ENCODE peak calls at places on chromosome 10, in eight cellular contexts. V is pancreas, K is fibroblast of lung, X is HCT116, B is neural progenitor cell, R is Karpas-422, P is lower lobe of right lung, I is sigmoid colon. G is an unnamed sample.

GRCh38 chr10:43671659-43672555 is 23.2 kb upstream of the ZNF32 start:
- DNase-seq in X (peak; percentile 47), P (no peak), R (peak; percentile 86), B (peak; percentile 87), K (peak; percentile 63), V (peak; percentile 74), I (peak; percentile 77), G (peak; percentile 87)

GRCh38 chr10:77692782-77693181 is 55.2 kb upstream of the KCNMA1 start:
- DNase-seq in X (no peak), R (no peak), I (no peak), B (no peak), V (peak; percentile 38), P (no peak), K (peak; percentile 88), G (no peak)

GRCh38 chr10:45375716-45376231 is 1.8 kb downstream of the ALOX5 start:
- DNase-seq in K (no peak), V (no peak), R (peak; percentile 92), P (no peak), X (no peak), I (no peak), B (no peak), G (no peak)

GRCh38 chr10:31353574-31353973 is 34.6 kb downstream of the ZEB1 start:
- DNase-seq in V (no peak), B (no peak), I (no peak), X (peak; percentile 82), R (no peak), K (peak; percentile 88), P (no peak), G (no peak)

GRCh38 chr10:79103585-79103984 is 34.8 kb downstream of the ZMIZ1 start:
- DNase-seq in V (no peak), K (no peak), X (no peak), R (no peak), B (no peak), P (no peak), I (no peak), G (no peak)

GRCh38 chr10:118531105-118531851 is 64.2 kb downstream of the PRLHR start:
- DNase-seq in V (no peak), I (no peak), P (peak; percentile 67), K (no peak), B (no peak), R (no peak), X (no peak), G (no peak)

GRCh38 chr10:14601872-14602725 is 172.6 kb downstream of the FAM107B start:
- DNase-seq in X (peak; percentile 52), R (peak; percentile 78), P (peak; percentile 64), B (no peak), I (no peak), K (peak; percentile 86), V (peak; percentile 65), G (no peak)

GRCh38 chr10:131676971-131677421 is 223.8 kb upstream of the PPP2R2D start:
- DNase-seq in V (no peak), P (no peak), X (no peak), B (peak; percentile 94), R (no peak), K (no peak), I (no peak), G (peak; percentile 93)

GRCh38 chr10:10223129-10223528 is 794.5 kb upstream of the CELF2 start:
- DNase-seq in X (no peak), R (no peak), K (no peak), P (no peak), V (no peak), B (no peak), I (no peak), G (no peak)

GRCh38 chr10:42488416-42488815 is 150.0 kb downstream of the ZNF33B start:
- DNase-seq in B (no peak), V (no peak), I (no peak), K (no peak), R (no peak), P (no peak), X (no peak), G (no peak)

GRCh38 chr10:63547628-63548356 is 26.6 kb downstream of the REEP3 start:
- DNase-seq in R (no peak), I (no peak), V (no peak), K (peak; percentile 67), B (no peak), P (no peak), X (no peak), G (no peak)

GRCh38 chr10:30216811-30217210 is 132.3 kb downstream of the MTPAP start:
- DNase-seq in I (no peak), K (no peak), X (no peak), B (no peak), P (no peak), R (no peak), V (no peak), G (no peak)

GRCh38 chr10:101818119-101818957 is at the start of gene OGA:
- DNase-seq in B (peak; percentile 100), K (peak; percentile 100), I (peak; percentile 100), V (peak; percentile 97), P (peak; percentile 99), X (peak; percentile 100), R (peak; percentile 96), G (peak; percentile 97)
- H3K4me3 ChIP-seq in B (peak within 1 kb of the TSS; percentile 94), K (peak within 1 kb of the TSS; percentile 98), I (peak within 1 kb of the TSS; percentile 96), V (peak within 1 kb of the TSS; percentile 98), P (peak within 1 kb of the TSS; percentile 100), X (peak within 1 kb of the TSS; percentile 96), R (peak within 1 kb of the TSS; percentile 78), G (peak within 1 kb of the TSS; percentile 100)

DNA sequence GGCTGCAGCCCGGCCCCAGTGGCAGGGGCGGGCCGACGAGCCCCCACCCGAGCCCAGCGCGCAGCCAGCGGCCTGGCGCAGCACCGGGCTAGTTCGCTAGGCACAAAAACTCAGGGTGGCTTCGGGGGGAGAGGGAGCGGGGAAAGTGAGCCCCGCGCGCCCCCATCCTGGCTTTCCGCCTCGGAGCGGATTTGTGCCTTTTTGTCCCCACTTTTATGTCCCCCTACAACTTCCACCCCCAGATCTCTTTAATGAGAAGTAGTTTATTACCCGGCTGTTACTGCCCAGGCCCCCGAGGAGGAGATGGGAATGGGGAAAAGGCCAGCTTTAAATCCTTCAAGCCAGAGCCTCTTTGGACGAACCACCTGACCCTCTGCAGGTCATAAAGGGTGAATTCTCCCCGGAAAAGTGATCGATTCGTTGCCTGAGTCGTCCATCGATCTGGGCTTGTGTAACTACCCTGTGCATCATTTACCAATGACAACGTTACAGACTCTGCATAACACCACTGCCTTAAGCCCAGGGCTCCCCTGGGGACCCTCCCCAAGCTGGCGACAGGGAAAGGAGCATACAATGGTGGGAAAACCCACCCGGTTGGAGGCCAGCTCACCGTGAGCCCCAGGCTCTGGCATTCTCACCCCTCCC is 598 bp upstream of the SH3PXD2A start:
- DNase-seq in X (no peak), P (no peak), V (no peak), I (peak; percentile 60), B (peak; percentile 49), K (no peak), R (no peak), G (no peak)
- H3K27me3 ChIP-seq in X (no peaks in the 10 kb centered on the region), P (no peaks in the 10 kb centered on the region), V (no peaks in the 10 kb centered on the region), I (no peaks in the 10 kb centered on the region), B (peaks cover 69% of the 10 kb centered on the region), K (no peaks in the 10 kb centered on the region), R (no peaks in the 10 kb centered on the region), G (peaks cover 23% of the 10 kb centered on the region)

GRCh38 chr10:17144757-17145156 is 15.1 kb upstream of the CUBN start:
- DNase-seq in V (no peak), K (peak; percentile 13), I (no peak), B (no peak), R (no peak), X (no peak), P (no peak), G (no peak)
- H3K4me3 ChIP-seq in V (no peak overlapping the region), K (no peak overlapping the region), I (no peak overlapping the region), B (no peak overlapping the region), R (no peak overlapping the region), X (no peak overlapping the region), P (no peak overlapping the region), G (no peak overlapping the region)

DNA sequence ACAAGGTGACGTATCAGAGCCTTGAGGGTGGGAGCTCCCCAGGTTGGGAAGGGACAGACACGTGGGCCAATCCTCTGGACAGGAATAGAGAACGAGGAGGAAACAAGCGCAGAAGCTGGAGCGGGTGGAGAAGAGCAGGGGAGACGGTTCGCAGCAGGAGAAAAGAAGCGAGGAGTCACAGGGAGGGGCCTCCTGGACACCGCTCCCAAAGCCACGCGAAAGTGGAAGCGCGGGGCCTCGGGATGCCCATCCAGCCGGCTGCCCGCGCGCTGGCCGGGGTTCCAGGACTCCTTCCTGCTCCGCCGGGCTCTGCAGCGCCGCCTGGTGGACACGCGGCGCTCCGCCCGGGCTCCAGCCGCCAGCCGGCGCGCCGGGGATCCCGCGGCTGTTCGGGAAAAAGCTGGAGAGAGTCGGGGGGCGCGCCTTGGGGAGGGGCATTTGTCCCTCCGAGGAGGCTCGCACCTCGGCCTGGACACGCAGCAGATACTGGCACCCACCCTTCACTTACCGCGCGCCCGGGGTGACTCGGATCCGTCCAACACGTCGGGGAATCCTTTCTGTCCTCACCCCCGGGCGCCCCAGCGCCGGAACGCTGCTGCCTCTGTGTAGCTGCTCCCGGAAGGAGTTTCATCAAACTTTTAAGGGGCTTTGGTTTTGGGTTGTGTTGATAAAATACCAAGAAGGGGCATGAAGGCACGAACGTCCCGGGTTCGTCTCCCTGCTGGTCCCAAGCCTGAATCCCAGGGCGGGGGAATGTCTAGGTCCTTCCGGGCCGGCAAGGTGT is 6.2 kb downstream of the ZNF503 start:
- DNase-seq in P (peak; percentile 75), R (no peak), B (peak; percentile 86), X (no peak), V (peak; percentile 81), K (peak; percentile 42), I (no peak), G (peak; percentile 97)
- H3K27me3 ChIP-seq in P (peaks cover 13% of the 10 kb centered on the region), R (no peaks in the 10 kb centered on the region), B (peaks cover 99% of the 10 kb centered on the region), X (no peaks in the 10 kb centered on the region), V (no peaks in the 10 kb centered on the region), K (no peaks in the 10 kb centered on the region), I (no peaks in the 10 kb centered on the region), G (peaks cover 88% of the 10 kb centered on the region)

GRCh38 chr10:87978166-87978565 is 114.7 kb downstream of the PTEN start:
- DNase-seq in I (no peak), P (no peak), B (no peak), R (no peak), K (no peak), V (no peak), X (no peak), G (no peak)

GRCh38 chr10:87976101-87976743 is 112.8 kb downstream of the PTEN start:
- DNase-seq in X (no peak), I (no peak), K (peak; percentile 35), V (no peak), P (no peak), R (no peak), B (no peak), G (no peak)

GRCh38 chr10:87974130-87974529 is 110.7 kb downstream of the PTEN start:
- DNase-seq in V (no peak), R (no peak), X (no peak), B (no peak), I (no peak), K (no peak), P (no peak), G (no peak)

GRCh38 chr10:87974769-87975168 is 111.3 kb downstream of the PTEN start:
- DNase-seq in P (no peak), V (no peak), R (no peak), X (no peak), B (no peak), I (no peak), K (no peak), G (no peak)

GRCh38 chr10:87973635-87974034 is 110.2 kb downstream of the PTEN start:
- DNase-seq in I (no peak), X (no peak), V (no peak), P (no peak), R (no peak), B (no peak), K (peak; percentile 70), G (no peak)
- H3K4me3 ChIP-seq in I (no peak overlapping the region), X (no peak overlapping the region), V (no peak overlapping the region), P (no peak overlapping the region), R (no peak overlapping the region), B (no peak overlapping the region), K (no peak overlapping the region), G (no peak overlapping the region)

G was measured in H7.